ENCODE peak calls at places on chromosomes 2 and 18, in ten cellular contexts. One of them, this sample, is unnamed.

GRCh38 chr18:46252754-46253153 is 148.6 kb downstream of the HAUS1 start:
- DNase-seq in EL: no peak
- DNase-seq in substantia nigra: no peak
- DNase-seq in effector CD4-positive, alpha-beta T cell: no peak
- DNase-seq in left kidney: no peak
- DNase-seq in activated naive CD8-positive, alpha-beta T cell treated with anti-CD3 and anti-CD28 coated beads, Interleukin-2, amount 10 ng/mL, durations not matched to agents 7 days and 5 days: no peak
- DNase-seq in neural progenitor cell: no peak
- DNase-seq in omental fat pad: no peak
- DNase-seq in skeletal muscle cell: no peak
- DNase-seq in stimulated activated CD8-positive, alpha-beta memory T cell treated with anti-CD3 and anti-CD28 coated beads, Interleukin-7, amount 100 ng/mL, for 48 hours: no peak
- DNase-seq in this sample: no peak

GRCh38 chr2:105329561-105330495 is at the start of gene TGFBRAP1:
- DNase-seq in stimulated activated CD8-positive, alpha-beta memory T cell treated with anti-CD3 and anti-CD28 coated beads, Interleukin-7, amount 100 ng/mL, for 48 hours: no peak
- DNase-seq in substantia nigra: peak
- DNase-seq in skeletal muscle cell: no peak
- DNase-seq in effector CD4-positive, alpha-beta T cell: peak
- DNase-seq in left kidney: peak
- DNase-seq in activated naive CD8-positive, alpha-beta T cell treated with anti-CD3 and anti-CD28 coated beads, Interleukin-2, amount 10 ng/mL, durations not matched to agents 7 days and 5 days: peak
- DNase-seq in omental fat pad: no peak
- DNase-seq in neural progenitor cell: peak
- DNase-seq in EL: peak
- DNase-seq in this sample: peak

GRCh38 chr2:53970095-53970897 is 497 bp downstream of the PSME4 start:
- DNase-seq in left kidney: peak
- DNase-seq in effector CD4-positive, alpha-beta T cell: peak
- DNase-seq in omental fat pad: no peak
- DNase-seq in stimulated activated CD8-positive, alpha-beta memory T cell treated with anti-CD3 and anti-CD28 coated beads, Interleukin-7, amount 100 ng/mL, for 48 hours: no peak
- DNase-seq in skeletal muscle cell: no peak
- DNase-seq in neural progenitor cell: peak
- DNase-seq in EL: peak
- DNase-seq in substantia nigra: peak
- DNase-seq in activated naive CD8-positive, alpha-beta T cell treated with anti-CD3 and anti-CD28 coated beads, Interleukin-2, amount 10 ng/mL, durations not matched to agents 7 days and 5 days: no peak
- DNase-seq in this sample: peak

GRCh38 chr2:184004289-184004944 is 593.9 kb upstream of the ZNF804A start:
- DNase-seq in activated naive CD8-positive, alpha-beta T cell treated with anti-CD3 and anti-CD28 coated beads, Interleukin-2, amount 10 ng/mL, durations not matched to agents 7 days and 5 days: no peak
- DNase-seq in stimulated activated CD8-positive, alpha-beta memory T cell treated with anti-CD3 and anti-CD28 coated beads, Interleukin-7, amount 100 ng/mL, for 48 hours: no peak
- DNase-seq in substantia nigra: no peak
- DNase-seq in skeletal muscle cell: peak
- DNase-seq in effector CD4-positive, alpha-beta T cell: no peak
- DNase-seq in EL: no peak
- DNase-seq in omental fat pad: no peak
- DNase-seq in left kidney: peak
- DNase-seq in neural progenitor cell: no peak
- DNase-seq in this sample: no peak

GRCh38 chr2:207768168-207768890 is 1.4 kb downstream of the FZD5 start:
- DNase-seq in neural progenitor cell: peak
- DNase-seq in effector CD4-positive, alpha-beta T cell: no peak
- DNase-seq in activated naive CD8-positive, alpha-beta T cell treated with anti-CD3 and anti-CD28 coated beads, Interleukin-2, amount 10 ng/mL, durations not matched to agents 7 days and 5 days: peak
- DNase-seq in left kidney: peak
- DNase-seq in stimulated activated CD8-positive, alpha-beta memory T cell treated with anti-CD3 and anti-CD28 coated beads, Interleukin-7, amount 100 ng/mL, for 48 hours: no peak
- DNase-seq in skeletal muscle cell: no peak
- DNase-seq in omental fat pad: no peak
- DNase-seq in substantia nigra: peak
- DNase-seq in EL: peak
- DNase-seq in this sample: no peak

GRCh38 chr2:238320246-238320647 is at the start of gene TRAF3IP1:
- DNase-seq in left kidney: peak
- DNase-seq in skeletal muscle cell: peak
- DNase-seq in substantia nigra: peak
- DNase-seq in omental fat pad: peak
- DNase-seq in stimulated activated CD8-positive, alpha-beta memory T cell treated with anti-CD3 and anti-CD28 coated beads, Interleukin-7, amount 100 ng/mL, for 48 hours: peak
- DNase-seq in effector CD4-positive, alpha-beta T cell: peak
- DNase-seq in EL: peak
- DNase-seq in neural progenitor cell: peak
- DNase-seq in activated naive CD8-positive, alpha-beta T cell treated with anti-CD3 and anti-CD28 coated beads, Interleukin-2, amount 10 ng/mL, durations not matched to agents 7 days and 5 days: peak
- DNase-seq in this sample: peak

GRCh38 chr2:173159794-173160463 is 84.3 kb downstream of the MAP3K20 start:
- DNase-seq in neural progenitor cell: peak
- DNase-seq in left kidney: no peak
- DNase-seq in EL: peak
- DNase-seq in effector CD4-positive, alpha-beta T cell: no peak
- DNase-seq in omental fat pad: peak
- DNase-seq in skeletal muscle cell: peak
- DNase-seq in substantia nigra: no peak
- DNase-seq in stimulated activated CD8-positive, alpha-beta memory T cell treated with anti-CD3 and anti-CD28 coated beads, Interleukin-7, amount 100 ng/mL, for 48 hours: no peak
- DNase-seq in activated naive CD8-positive, alpha-beta T cell treated with anti-CD3 and anti-CD28 coated beads, Interleukin-2, amount 10 ng/mL, durations not matched to agents 7 days and 5 days: no peak
- DNase-seq in this sample: peak

GRCh38 chr2:148342091-148342490 is 302.5 kb upstream of the EPC2 start:
- DNase-seq in stimulated activated CD8-positive, alpha-beta memory T cell treated with anti-CD3 and anti-CD28 coated beads, Interleukin-7, amount 100 ng/mL, for 48 hours: no peak
- DNase-seq in left kidney: peak
- DNase-seq in neural progenitor cell: no peak
- DNase-seq in substantia nigra: no peak
- DNase-seq in effector CD4-positive, alpha-beta T cell: no peak
- DNase-seq in EL: no peak
- DNase-seq in omental fat pad: no peak
- DNase-seq in skeletal muscle cell: no peak
- DNase-seq in activated naive CD8-positive, alpha-beta T cell treated with anti-CD3 and anti-CD28 coated beads, Interleukin-2, amount 10 ng/mL, durations not matched to agents 7 days and 5 days: no peak
- DNase-seq in this sample: no peak

GRCh38 chr18:74152270-74152669 is 3.9 kb downstream of the TIMM21 start:
- DNase-seq in effector CD4-positive, alpha-beta T cell: no peak
- DNase-seq in stimulated activated CD8-positive, alpha-beta memory T cell treated with anti-CD3 and anti-CD28 coated beads, Interleukin-7, amount 100 ng/mL, for 48 hours: no peak
- DNase-seq in EL: no peak
- DNase-seq in substantia nigra: no peak
- DNase-seq in left kidney: peak
- DNase-seq in activated naive CD8-positive, alpha-beta T cell treated with anti-CD3 and anti-CD28 coated beads, Interleukin-2, amount 10 ng/mL, durations not matched to agents 7 days and 5 days: no peak
- DNase-seq in omental fat pad: no peak
- DNase-seq in skeletal muscle cell: no peak
- DNase-seq in neural progenitor cell: no peak
- DNase-seq in this sample: no peak

GRCh38 chr2:235102987-235103386 is 151.2 kb downstream of the SH3BP4 start:
- DNase-seq in substantia nigra: no peak
- DNase-seq in EL: no peak
- DNase-seq in effector CD4-positive, alpha-beta T cell: no peak
- DNase-seq in stimulated activated CD8-positive, alpha-beta memory T cell treated with anti-CD3 and anti-CD28 coated beads, Interleukin-7, amount 100 ng/mL, for 48 hours: no peak
- DNase-seq in activated naive CD8-positive, alpha-beta T cell treated with anti-CD3 and anti-CD28 coated beads, Interleukin-2, amount 10 ng/mL, durations not matched to agents 7 days and 5 days: no peak
- DNase-seq in skeletal muscle cell: no peak
- DNase-seq in left kidney: no peak
- DNase-seq in neural progenitor cell: no peak
- DNase-seq in omental fat pad: no peak
- DNase-seq in this sample: no peak

GRCh38 chr2:159317392-159318088 is 31.0 kb upstream of the WDSUB1 start:
- DNase-seq in stimulated activated CD8-positive, alpha-beta memory T cell treated with anti-CD3 and anti-CD28 coated beads, Interleukin-7, amount 100 ng/mL, for 48 hours: no peak
- DNase-seq in substantia nigra: no peak
- DNase-seq in EL: no peak
- DNase-seq in omental fat pad: no peak
- DNase-seq in effector CD4-positive, alpha-beta T cell: no peak
- DNase-seq in activated naive CD8-positive, alpha-beta T cell treated with anti-CD3 and anti-CD28 coated beads, Interleukin-2, amount 10 ng/mL, durations not matched to agents 7 days and 5 days: no peak
- DNase-seq in skeletal muscle cell: no peak
- DNase-seq in left kidney: no peak
- DNase-seq in neural progenitor cell: no peak
- DNase-seq in this sample: no peak

GRCh38 chr18:48080546-48080945 is 150.1 kb upstream of the SMAD2 start:
- DNase-seq in omental fat pad: no peak
- DNase-seq in EL: no peak
- DNase-seq in activated naive CD8-positive, alpha-beta T cell treated with anti-CD3 and anti-CD28 coated beads, Interleukin-2, amount 10 ng/mL, durations not matched to agents 7 days and 5 days: no peak
- DNase-seq in skeletal muscle cell: no peak
- DNase-seq in substantia nigra: no peak
- DNase-seq in neural progenitor cell: no peak
- DNase-seq in effector CD4-positive, alpha-beta T cell: no peak
- DNase-seq in left kidney: no peak
- DNase-seq in stimulated activated CD8-positive, alpha-beta memory T cell treated with anti-CD3 and anti-CD28 coated beads, Interleukin-7, amount 100 ng/mL, for 48 hours: no peak
- DNase-seq in this sample: no peak

GRCh38 chr2:17800219-17800618 is 16.0 kb upstream of the MSGN1 start:
- DNase-seq in substantia nigra: no peak
- DNase-seq in effector CD4-positive, alpha-beta T cell: no peak
- DNase-seq in omental fat pad: no peak
- DNase-seq in neural progenitor cell: no peak
- DNase-seq in skeletal muscle cell: peak
- DNase-seq in left kidney: peak
- DNase-seq in stimulated activated CD8-positive, alpha-beta memory T cell treated with anti-CD3 and anti-CD28 coated beads, Interleukin-7, amount 100 ng/mL, for 48 hours: no peak
- DNase-seq in EL: no peak
- DNase-seq in activated naive CD8-positive, alpha-beta T cell treated with anti-CD3 and anti-CD28 coated beads, Interleukin-2, amount 10 ng/mL, durations not matched to agents 7 days and 5 days: no peak
- DNase-seq in this sample: no peak

GRCh38 chr2:134776836-134777235 is 58.0 kb upstream of the TMEM163 start:
- DNase-seq in effector CD4-positive, alpha-beta T cell: no peak
- DNase-seq in substantia nigra: no peak
- DNase-seq in stimulated activated CD8-positive, alpha-beta memory T cell treated with anti-CD3 and anti-CD28 coated beads, Interleukin-7, amount 100 ng/mL, for 48 hours: no peak
- DNase-seq in omental fat pad: no peak
- DNase-seq in skeletal muscle cell: no peak
- DNase-seq in left kidney: no peak
- DNase-seq in EL: no peak
- DNase-seq in activated naive CD8-positive, alpha-beta T cell treated with anti-CD3 and anti-CD28 coated beads, Interleukin-2, amount 10 ng/mL, durations not matched to agents 7 days and 5 days: no peak
- DNase-seq in neural progenitor cell: peak
- DNase-seq in this sample: no peak

GRCh38 chr2:58101500-58101899 is 54.9 kb downstream of the VRK2 start:
- DNase-seq in EL: no peak
- DNase-seq in activated naive CD8-positive, alpha-beta T cell treated with anti-CD3 and anti-CD28 coated beads, Interleukin-2, amount 10 ng/mL, durations not matched to agents 7 days and 5 days: no peak
- DNase-seq in skeletal muscle cell: no peak
- DNase-seq in neural progenitor cell: no peak
- DNase-seq in left kidney: peak
- DNase-seq in substantia nigra: no peak
- DNase-seq in omental fat pad: no peak
- DNase-seq in stimulated activated CD8-positive, alpha-beta memory T cell treated with anti-CD3 and anti-CD28 coated beads, Interleukin-7, amount 100 ng/mL, for 48 hours: no peak
- DNase-seq in effector CD4-positive, alpha-beta T cell: no peak
- DNase-seq in this sample: no peak

GRCh38 chr2:238853724-238854123 is 5.8 kb downstream of the TWIST2 start:
- DNase-seq in stimulated activated CD8-positive, alpha-beta memory T cell treated with anti-CD3 and anti-CD28 coated beads, Interleukin-7, amount 100 ng/mL, for 48 hours: no peak
- DNase-seq in omental fat pad: no peak
- DNase-seq in neural progenitor cell: no peak
- DNase-seq in EL: peak
- DNase-seq in left kidney: no peak
- DNase-seq in substantia nigra: no peak
- DNase-seq in activated naive CD8-positive, alpha-beta T cell treated with anti-CD3 and anti-CD28 coated beads, Interleukin-2, amount 10 ng/mL, durations not matched to agents 7 days and 5 days: no peak
- DNase-seq in skeletal muscle cell: no peak
- DNase-seq in effector CD4-positive, alpha-beta T cell: no peak
- DNase-seq in this sample: no peak

GRCh38 chr18:24616638-24617037 is 156.2 kb downstream of the HRH4 start:
- DNase-seq in omental fat pad: no peak
- DNase-seq in skeletal muscle cell: no peak
- DNase-seq in neural progenitor cell: no peak
- DNase-seq in stimulated activated CD8-positive, alpha-beta memory T cell treated with anti-CD3 and anti-CD28 coated beads, Interleukin-7, amount 100 ng/mL, for 48 hours: no peak
- DNase-seq in effector CD4-positive, alpha-beta T cell: no peak
- DNase-seq in activated naive CD8-positive, alpha-beta T cell treated with anti-CD3 and anti-CD28 coated beads, Interleukin-2, amount 10 ng/mL, durations not matched to agents 7 days and 5 days: no peak
- DNase-seq in substantia nigra: no peak
- DNase-seq in left kidney: peak
- DNase-seq in EL: no peak
- DNase-seq in this sample: no peak

GRCh38 chr2:230908595-230909191 is 16.3 kb downstream of the GPR55 start:
- DNase-seq in stimulated activated CD8-positive, alpha-beta memory T cell treated with anti-CD3 and anti-CD28 coated beads, Interleukin-7, amount 100 ng/mL, for 48 hours: peak
- DNase-seq in left kidney: peak
- DNase-seq in effector CD4-positive, alpha-beta T cell: no peak
- DNase-seq in activated naive CD8-positive, alpha-beta T cell treated with anti-CD3 and anti-CD28 coated beads, Interleukin-2, amount 10 ng/mL, durations not matched to agents 7 days and 5 days: peak
- DNase-seq in omental fat pad: no peak
- DNase-seq in neural progenitor cell: no peak
- DNase-seq in substantia nigra: no peak
- DNase-seq in EL: peak
- DNase-seq in skeletal muscle cell: peak
- DNase-seq in this sample: peak

GRCh38 chr2:36971990-36972389 is 5.7 kb upstream of the STRN start:
- DNase-seq in EL: no peak
- DNase-seq in activated naive CD8-positive, alpha-beta T cell treated with anti-CD3 and anti-CD28 coated beads, Interleukin-2, amount 10 ng/mL, durations not matched to agents 7 days and 5 days: no peak
- DNase-seq in substantia nigra: no peak
- DNase-seq in effector CD4-positive, alpha-beta T cell: no peak
- DNase-seq in omental fat pad: no peak
- DNase-seq in stimulated activated CD8-positive, alpha-beta memory T cell treated with anti-CD3 and anti-CD28 coated beads, Interleukin-7, amount 100 ng/mL, for 48 hours: no peak
- DNase-seq in skeletal muscle cell: no peak
- DNase-seq in left kidney: no peak
- DNase-seq in neural progenitor cell: no peak
- DNase-seq in this sample: no peak

GRCh38 chr2:61044596-61044995 is 21.1 kb upstream of the SANBR start:
- DNase-seq in neural progenitor cell: no peak
- DNase-seq in stimulated activated CD8-positive, alpha-beta memory T cell treated with anti-CD3 and anti-CD28 coated beads, Interleukin-7, amount 100 ng/mL, for 48 hours: no peak
- DNase-seq in effector CD4-positive, alpha-beta T cell: no peak
- DNase-seq in omental fat pad: no peak
- DNase-seq in activated naive CD8-positive, alpha-beta T cell treated with anti-CD3 and anti-CD28 coated beads, Interleukin-2, amount 10 ng/mL, durations not matched to agents 7 days and 5 days: no peak
- DNase-seq in skeletal muscle cell: no peak
- DNase-seq in left kidney: no peak
- DNase-seq in EL: no peak
- DNase-seq in substantia nigra: no peak
- DNase-seq in this sample: no peak

GRCh38 chr2:199302851-199303250 is 154.9 kb downstream of the SATB2 start:
- DNase-seq in EL: peak
- DNase-seq in activated naive CD8-positive, alpha-beta T cell treated with anti-CD3 and anti-CD28 coated beads, Interleukin-2, amount 10 ng/mL, durations not matched to agents 7 days and 5 days: no peak
- DNase-seq in omental fat pad: no peak
- DNase-seq in effector CD4-positive, alpha-beta T cell: no peak
- DNase-seq in left kidney: no peak
- DNase-seq in skeletal muscle cell: no peak
- DNase-seq in substantia nigra: no peak
- DNase-seq in neural progenitor cell: no peak
- DNase-seq in stimulated activated CD8-positive, alpha-beta memory T cell treated with anti-CD3 and anti-CD28 coated beads, Interleukin-7, amount 100 ng/mL, for 48 hours: no peak
- DNase-seq in this sample: peak

GRCh38 chr18:50967714-50968661 is at the start of gene ELAC1:
- DNase-seq in effector CD4-positive, alpha-beta T cell: peak
- DNase-seq in skeletal muscle cell: peak
- DNase-seq in EL: peak
- DNase-seq in omental fat pad: peak
- DNase-seq in neural progenitor cell: peak
- DNase-seq in activated naive CD8-positive, alpha-beta T cell treated with anti-CD3 and anti-CD28 coated beads, Interleukin-2, amount 10 ng/mL, durations not matched to agents 7 days and 5 days: peak
- DNase-seq in stimulated activated CD8-positive, alpha-beta memory T cell treated with anti-CD3 and anti-CD28 coated beads, Interleukin-7, amount 100 ng/mL, for 48 hours: peak
- DNase-seq in substantia nigra: peak
- DNase-seq in left kidney: peak
- DNase-seq in this sample: peak

GRCh38 chr18:74286106-74286856 is 5.5 kb downstream of the CYB5A start:
- DNase-seq in skeletal muscle cell: no peak
- DNase-seq in omental fat pad: no peak
- DNase-seq in substantia nigra: no peak
- DNase-seq in activated naive CD8-positive, alpha-beta T cell treated with anti-CD3 and anti-CD28 coated beads, Interleukin-2, amount 10 ng/mL, durations not matched to agents 7 days and 5 days: no peak
- DNase-seq in stimulated activated CD8-positive, alpha-beta memory T cell treated with anti-CD3 and anti-CD28 coated beads, Interleukin-7, amount 100 ng/mL, for 48 hours: no peak
- DNase-seq in left kidney: no peak
- DNase-seq in EL: peak
- DNase-seq in effector CD4-positive, alpha-beta T cell: no peak
- DNase-seq in neural progenitor cell: no peak
- DNase-seq in this sample: no peak

This sample was measured in A172.